ENCODE peak calls at places on chromosome 9, in five cellular contexts. W is CD8-positive, alpha-beta T cell; Y is activated CD8-positive, alpha-beta memory T cell treated with anti-CD3 and anti-CD28 coated beads for 24 hours; O is HFF-Myc; L is dorsolateral prefrontal cortex. H is an unnamed sample.

GRCh38 chr9:109414125-109414785 is 83.9 kb downstream of the PTPN3 start:
- DNase-seq in L (no peak), Y (no peak), O (no peak), W (no peak), H (no peak)

GRCh38 chr9:129964901-129965734 is 77.9 kb downstream of the FNBP1 start:
- DNase-seq in L (peak), Y (peak), O (no peak), W (no peak), H (peak)

GRCh38 chr9:105286098-105286497 is 41.6 kb downstream of the SLC44A1 start:
- DNase-seq in Y (no peak), L (no peak), O (no peak), W (no peak), H (no peak)

GRCh38 chr9:124513374-124513994 is 6.3 kb upstream of the NR5A1 start:
- DNase-seq in O (no peak), Y (no peak), L (no peak), W (no peak), H (no peak)

GRCh38 chr9:124455820-124456219 is 5.6 kb downstream of the ADGRD2 start:
- DNase-seq in W (no peak), O (no peak), Y (no peak), L (no peak), H (no peak)

GRCh38 chr9:135616621-135617537 is 22.5 kb downstream of the GLT6D1 start:
- DNase-seq in O (no peak), Y (no peak), W (no peak), L (no peak), H (no peak)

GRCh38 chr9:91415290-91415689 is 8.3 kb downstream of the NFIL3 start:
- DNase-seq in L (no peak), W (no peak), O (no peak), Y (no peak), H (no peak)

GRCh38 chr9:137989156-137989555 is 111.6 kb downstream of the CACNA1B start:
- DNase-seq in O (no peak), L (no peak), W (no peak), Y (no peak), H (no peak)

GRCh38 chr9:88835038-88835466 is 156.2 kb upstream of the S1PR3 start:
- DNase-seq in Y (no peak), W (no peak), L (no peak), O (no peak), H (no peak)

GRCh38 chr9:99351647-99352046 is 129.6 kb downstream of the SEC61B start:
- DNase-seq in O (no peak), W (no peak), Y (no peak), L (no peak), H (no peak)

GRCh38 chr9:127783111-127783621 is 2.7 kb upstream of the CDK9 start:
- DNase-seq in W (peak), O (no peak), Y (peak), L (no peak), H (no peak)